ENCODE peak calls at places on chromosomes 12 and 14, in eight cellular contexts. One of them, this sample, is unnamed.

GRCh38 chr14:87108726-87109125 is 884.3 kb downstream of the GALC start:
- DNase-seq in C1 segment of cervical spinal cord: no peak
- DNase-seq in T-helper 2 cell: no peak
- DNase-seq in iPS-NIHi11: no peak
- DNase-seq in WERI-Rb-1: no peak
- DNase-seq in progenitor cell of endocrine pancreas: no peak
- DNase-seq in Calu3: no peak
- DNase-seq in activated T-cell treated with anti-CD3 and anti-CD28 coated beads, Interleukin-2, amount 50 U/mL, for 24 hours: no peak
- DNase-seq in this sample: peak

GRCh38 chr12:88952543-88952942 is 372.3 kb upstream of the KITLG start:
- DNase-seq in C1 segment of cervical spinal cord: no peak
- DNase-seq in T-helper 2 cell: no peak
- DNase-seq in iPS-NIHi11: no peak
- DNase-seq in WERI-Rb-1: no peak
- DNase-seq in progenitor cell of endocrine pancreas: no peak
- DNase-seq in Calu3: peak
- DNase-seq in activated T-cell treated with anti-CD3 and anti-CD28 coated beads, Interleukin-2, amount 50 U/mL, for 24 hours: no peak
- DNase-seq in this sample: no peak

GRCh38 chr12:62211510-62211909 is 48.7 kb upstream of the USP15 start:
- DNase-seq in C1 segment of cervical spinal cord: no peak
- DNase-seq in T-helper 2 cell: no peak
- DNase-seq in iPS-NIHi11: no peak
- DNase-seq in WERI-Rb-1: no peak
- DNase-seq in progenitor cell of endocrine pancreas: no peak
- DNase-seq in Calu3: no peak
- DNase-seq in activated T-cell treated with anti-CD3 and anti-CD28 coated beads, Interleukin-2, amount 50 U/mL, for 24 hours: no peak
- DNase-seq in this sample: no peak

GRCh38 chr12:43988838-43989560 is 153.1 kb downstream of the TMEM117 start:
- DNase-seq in C1 segment of cervical spinal cord: no peak
- DNase-seq in T-helper 2 cell: no peak
- DNase-seq in iPS-NIHi11: no peak
- DNase-seq in WERI-Rb-1: no peak
- DNase-seq in progenitor cell of endocrine pancreas: no peak
- DNase-seq in Calu3: no peak
- DNase-seq in activated T-cell treated with anti-CD3 and anti-CD28 coated beads, Interleukin-2, amount 50 U/mL, for 24 hours: no peak
- DNase-seq in this sample: no peak

GRCh38 chr12:12823308-12823707 is 10.2 kb downstream of the DDX47 start:
- DNase-seq in C1 segment of cervical spinal cord: no peak
- DNase-seq in T-helper 2 cell: no peak
- DNase-seq in iPS-NIHi11: no peak
- DNase-seq in WERI-Rb-1: no peak
- DNase-seq in progenitor cell of endocrine pancreas: no peak
- DNase-seq in Calu3: no peak
- DNase-seq in activated T-cell treated with anti-CD3 and anti-CD28 coated beads, Interleukin-2, amount 50 U/mL, for 24 hours: no peak
- DNase-seq in this sample: no peak

GRCh38 chr12:69688496-69689427 is 10.3 kb downstream of the BEST3 start:
- DNase-seq in C1 segment of cervical spinal cord: peak
- DNase-seq in T-helper 2 cell: no peak
- DNase-seq in iPS-NIHi11: peak
- DNase-seq in WERI-Rb-1: no peak
- DNase-seq in progenitor cell of endocrine pancreas: no peak
- DNase-seq in Calu3: peak
- DNase-seq in activated T-cell treated with anti-CD3 and anti-CD28 coated beads, Interleukin-2, amount 50 U/mL, for 24 hours: peak
- DNase-seq in this sample: peak

GRCh38 chr14:103243764-103244737 is 90.0 kb upstream of the EIF5 start:
- DNase-seq in C1 segment of cervical spinal cord: no peak
- DNase-seq in T-helper 2 cell: no peak
- DNase-seq in iPS-NIHi11: no peak
- DNase-seq in WERI-Rb-1: peak
- DNase-seq in progenitor cell of endocrine pancreas: no peak
- DNase-seq in Calu3: no peak
- DNase-seq in activated T-cell treated with anti-CD3 and anti-CD28 coated beads, Interleukin-2, amount 50 U/mL, for 24 hours: no peak
- DNase-seq in this sample: no peak

GRCh38 chr12:21026302-21026701 is 104.7 kb upstream of the SLCO1B1 start:
- DNase-seq in C1 segment of cervical spinal cord: no peak
- DNase-seq in T-helper 2 cell: no peak
- DNase-seq in iPS-NIHi11: no peak
- DNase-seq in WERI-Rb-1: no peak
- DNase-seq in progenitor cell of endocrine pancreas: no peak
- DNase-seq in Calu3: no peak
- DNase-seq in activated T-cell treated with anti-CD3 and anti-CD28 coated beads, Interleukin-2, amount 50 U/mL, for 24 hours: no peak
- DNase-seq in this sample: peak

GRCh38 chr14:85057266-85057665 is 472.7 kb upstream of the FLRT2 start:
- DNase-seq in C1 segment of cervical spinal cord: no peak
- DNase-seq in T-helper 2 cell: no peak
- DNase-seq in iPS-NIHi11: no peak
- DNase-seq in WERI-Rb-1: no peak
- DNase-seq in progenitor cell of endocrine pancreas: no peak
- DNase-seq in Calu3: no peak
- DNase-seq in activated T-cell treated with anti-CD3 and anti-CD28 coated beads, Interleukin-2, amount 50 U/mL, for 24 hours: no peak
- DNase-seq in this sample: no peak

GRCh38 chr12:11953523-11953922 is 117.2 kb upstream of the BCL2L14 start:
- DNase-seq in C1 segment of cervical spinal cord: no peak
- DNase-seq in T-helper 2 cell: no peak
- DNase-seq in iPS-NIHi11: no peak
- DNase-seq in WERI-Rb-1: no peak
- DNase-seq in progenitor cell of endocrine pancreas: no peak
- DNase-seq in Calu3: no peak
- DNase-seq in activated T-cell treated with anti-CD3 and anti-CD28 coated beads, Interleukin-2, amount 50 U/mL, for 24 hours: no peak
- DNase-seq in this sample: no peak

GRCh38 chr12:116172224-116172849 is 105.2 kb downstream of the MED13L start:
- DNase-seq in C1 segment of cervical spinal cord: no peak
- DNase-seq in T-helper 2 cell: no peak
- DNase-seq in iPS-NIHi11: no peak
- DNase-seq in WERI-Rb-1: no peak
- DNase-seq in progenitor cell of endocrine pancreas: no peak
- DNase-seq in Calu3: no peak
- DNase-seq in activated T-cell treated with anti-CD3 and anti-CD28 coated beads, Interleukin-2, amount 50 U/mL, for 24 hours: no peak
- DNase-seq in this sample: no peak

GRCh38 chr14:81388236-81388801 is 11.8 kb downstream of the STON2 start:
- DNase-seq in C1 segment of cervical spinal cord: no peak
- DNase-seq in T-helper 2 cell: no peak
- DNase-seq in iPS-NIHi11: no peak
- DNase-seq in WERI-Rb-1: no peak
- DNase-seq in progenitor cell of endocrine pancreas: no peak
- DNase-seq in Calu3: no peak
- DNase-seq in activated T-cell treated with anti-CD3 and anti-CD28 coated beads, Interleukin-2, amount 50 U/mL, for 24 hours: no peak
- DNase-seq in this sample: no peak

GRCh38 chr14:102645746-102646440 is 53.4 kb downstream of the RCOR1 start:
- DNase-seq in C1 segment of cervical spinal cord: no peak
- DNase-seq in T-helper 2 cell: no peak
- DNase-seq in iPS-NIHi11: no peak
- DNase-seq in WERI-Rb-1: no peak
- DNase-seq in progenitor cell of endocrine pancreas: no peak
- DNase-seq in Calu3: no peak
- DNase-seq in activated T-cell treated with anti-CD3 and anti-CD28 coated beads, Interleukin-2, amount 50 U/mL, for 24 hours: no peak
- DNase-seq in this sample: no peak

GRCh38 chr12:93972411-93973208 is 175.8 kb upstream of the PLXNC1 start:
- DNase-seq in C1 segment of cervical spinal cord: no peak
- DNase-seq in T-helper 2 cell: no peak
- DNase-seq in iPS-NIHi11: no peak
- DNase-seq in WERI-Rb-1: no peak
- DNase-seq in progenitor cell of endocrine pancreas: no peak
- DNase-seq in Calu3: no peak
- DNase-seq in activated T-cell treated with anti-CD3 and anti-CD28 coated beads, Interleukin-2, amount 50 U/mL, for 24 hours: no peak
- DNase-seq in this sample: no peak

This sample was measured in HS-5.